ENCODE peak calls at places on chromosomes 5 and 9, in six cellular contexts. Z is mesenchymal stem cell, N is IMR-90, R is H9, H is mesendoderm, V is H1. J is an unnamed sample.

GRCh38 chr9:76585487-76586459 is 126.8 kb downstream of the GCNT1 start:
- DNase-seq in Z (no peak), N (no peak), R (no peak), H (no peak), V (no peak), J (no peak)

GRCh38 chr5:158450761-158451160 is 591.8 kb upstream of the CLINT1 start:
- DNase-seq in Z (peak; percentile 8), N (peak; percentile 50), R (no peak), H (no peak), V (no peak), J (no peak)

GRCh38 chr5:178389031-178389729 is 156.6 kb upstream of the PHYKPL start:
- DNase-seq in Z (no peak), N (no peak), R (no peak), H (no peak), V (no peak), J (no peak)

GRCh38 chr9:124339603-124340146 is 75.6 kb downstream of the PSMB7 start:
- DNase-seq in Z (no peak), N (no peak), R (no peak), H (no peak), V (no peak), J (no peak)

GRCh38 chr5:169592937-169593650 is 9.5 kb downstream of the SPDL1 start:
- DNase-seq in Z (no peak), N (no peak), R (no peak), H (no peak), V (no peak), J (no peak)

GRCh38 chr5:151509231-151509630 is 61.8 kb downstream of the SLC36A1 start:
- DNase-seq in Z (no peak), N (no peak), R (no peak), H (no peak), V (no peak), J (no peak)

GRCh38 chr9:134487066-134487710 is 154.4 kb upstream of the COL5A1 start:
- DNase-seq in Z (no peak), N (no peak), R (no peak), H (no peak), V (no peak), J (no peak)

GRCh38 chr5:40447438-40447837 is 232.3 kb upstream of the PTGER4 start:
- DNase-seq in Z (peak; percentile 7), N (peak; percentile 55), R (no peak), H (no peak), V (no peak), J (no peak)

GRCh38 chr5:172680921-172681320 is 39.9 kb downstream of the NEURL1B start:
- DNase-seq in Z (no peak), N (no peak), R (no peak), H (peak; percentile 36), V (no peak), J (no peak)

GRCh38 chr5:144778546-144778945 is 607.9 kb downstream of the KCTD16 start:
- DNase-seq in Z (no peak), N (peak; percentile 0), R (no peak), H (no peak), V (no peak), J (no peak)
- H3K27ac ChIP-seq in Z (no peak overlapping the region), N (no peak overlapping the region), R (no peak overlapping the region), H (no peak overlapping the region), V (no peak overlapping the region), J (no peak overlapping the region)

DNA sequence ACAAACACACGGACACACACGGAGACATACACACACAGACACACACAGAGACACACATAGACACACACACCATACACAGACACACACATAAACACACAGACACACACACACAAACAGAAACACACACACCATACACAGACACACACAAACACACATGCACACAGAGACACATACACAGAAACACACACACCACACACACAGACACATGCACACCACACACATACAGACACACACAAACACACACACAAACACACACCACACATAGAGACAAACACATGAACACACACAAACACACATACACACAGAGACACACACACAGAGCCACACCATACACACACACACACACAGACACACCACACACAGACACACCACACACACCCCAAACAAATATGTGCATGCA is 152.7 kb upstream of the FOXD4L5 start:
- DNase-seq in Z (no peak), N (no peak), R (no peak), H (no peak), V (no peak), J (no peak)
- H2BK15ac ChIP-seq in Z (no peak overlapping the region), N (no peak overlapping the region), R (no peak overlapping the region), H (no peak overlapping the region), V (no peak overlapping the region), J (no peak overlapping the region)

GRCh38 chr5:140262221-140262620 is 40.7 kb downstream of the PFDN1 start:
- DNase-seq in Z (no peak), N (no peak), R (no peak), H (no peak), V (no peak), J (no peak)
- H3K27ac ChIP-seq in Z (no peak overlapping the region), N (no peak overlapping the region), R (no peak overlapping the region), H (no peak overlapping the region), V (no peak overlapping the region), J (no peak overlapping the region)

GRCh38 chr5:82019342-82020138 is 47.7 kb downstream of the ATG10 start:
- DNase-seq in Z (no peak), N (no peak), R (peak; percentile 31), H (peak; percentile 61), V (no peak), J (no peak)

GRCh38 chr5:82023530-82024095 is 51.8 kb downstream of the ATG10 start:
- DNase-seq in Z (peak; percentile 36), N (peak; percentile 44), R (no peak), H (no peak), V (no peak), J (no peak)

GRCh38 chr5:82018462-82018861 is 46.6 kb downstream of the ATG10 start:
- DNase-seq in Z (peak; percentile 52), N (peak; percentile 19), R (no peak), H (no peak), V (no peak), J (peak; percentile 11)

DNA sequence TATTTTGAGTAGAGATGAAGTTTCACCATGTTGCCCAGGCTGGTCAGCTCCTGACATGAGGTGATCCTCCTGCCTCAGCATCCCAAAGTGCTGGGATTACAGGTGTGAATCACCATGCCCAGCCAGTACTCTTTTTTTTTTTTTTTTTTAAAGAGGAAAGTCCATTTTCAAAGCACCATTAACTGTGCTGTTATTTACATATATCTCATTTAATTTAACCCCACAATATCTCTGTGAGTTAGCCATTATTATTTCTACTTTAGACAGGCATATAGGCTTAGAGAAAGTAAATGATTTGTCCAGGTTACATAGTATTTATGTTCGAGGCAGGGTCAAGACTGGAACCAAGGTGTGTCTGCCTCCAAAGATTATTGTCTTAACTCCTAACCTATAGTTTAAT is 50.7 kb downstream of the ATG10 start:
- DNase-seq in Z (no peak), N (no peak), R (no peak), H (no peak), V (no peak), J (no peak)
- H2BK15ac ChIP-seq in Z (no peak overlapping the region), N (no peak overlapping the region), R (no peak overlapping the region), H (no peak overlapping the region), V (no peak overlapping the region), J (no peak overlapping the region)

GRCh38 chr9:34686732-34687131 is 4.3 kb downstream of the CCL19 start:
- DNase-seq in Z (no peak), N (no peak), R (no peak), H (no peak), V (no peak), J (no peak)
- H3K27ac ChIP-seq in Z (no peak overlapping the region), N (no peak overlapping the region), R (no peak overlapping the region), H (no peak overlapping the region), V (no peak overlapping the region), J (no peak overlapping the region)

GRCh38 chr5:60223342-60223741 is 329.8 kb upstream of the PDE4D start:
- DNase-seq in Z (no peak), N (no peak), R (no peak), H (no peak), V (no peak), J (no peak)
- H2BK15ac ChIP-seq in Z (no peak overlapping the region), N (no peak overlapping the region), R (no peak overlapping the region), H (no peak overlapping the region), V (no peak overlapping the region), J (no peak overlapping the region)

GRCh38 chr9:88732128-88732527 is 197.2 kb downstream of the NXNL2 start:
- DNase-seq in Z (peak; percentile 89), N (peak; percentile 70), R (no peak), H (no peak), V (no peak), J (no peak)
- H3K27ac ChIP-seq in Z (no peak overlapping the region), N (no peak overlapping the region), R (no peak overlapping the region), H (no peak overlapping the region), V (no peak overlapping the region), J (no peak overlapping the region)

DNA sequence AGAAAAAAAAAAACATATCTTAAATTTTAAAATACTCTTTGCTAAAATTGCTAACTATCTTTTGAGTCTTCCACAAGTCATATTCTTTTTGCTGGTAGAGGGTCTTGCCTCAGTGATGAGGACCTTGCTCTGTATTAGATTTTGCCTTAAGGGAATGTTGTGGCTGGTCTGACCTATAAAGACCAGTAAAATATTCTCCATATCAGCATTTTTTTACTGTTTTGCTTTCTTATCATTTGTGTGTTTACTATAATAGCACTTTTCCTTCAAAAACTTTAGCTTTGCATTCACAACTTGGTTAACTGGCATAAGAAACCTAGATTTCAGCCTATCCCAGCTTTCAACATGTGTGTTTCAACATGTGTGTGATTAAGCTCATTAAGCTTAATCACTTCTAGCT is 224.7 kb upstream of the CDH18 start:
- DNase-seq in Z (no peak), N (no peak), R (no peak), H (no peak), V (no peak), J (no peak)
- H2BK15ac ChIP-seq in Z (no peak overlapping the region), N (no peak overlapping the region), R (no peak overlapping the region), H (no peak overlapping the region), V (no peak overlapping the region), J (no peak overlapping the region)

DNA sequence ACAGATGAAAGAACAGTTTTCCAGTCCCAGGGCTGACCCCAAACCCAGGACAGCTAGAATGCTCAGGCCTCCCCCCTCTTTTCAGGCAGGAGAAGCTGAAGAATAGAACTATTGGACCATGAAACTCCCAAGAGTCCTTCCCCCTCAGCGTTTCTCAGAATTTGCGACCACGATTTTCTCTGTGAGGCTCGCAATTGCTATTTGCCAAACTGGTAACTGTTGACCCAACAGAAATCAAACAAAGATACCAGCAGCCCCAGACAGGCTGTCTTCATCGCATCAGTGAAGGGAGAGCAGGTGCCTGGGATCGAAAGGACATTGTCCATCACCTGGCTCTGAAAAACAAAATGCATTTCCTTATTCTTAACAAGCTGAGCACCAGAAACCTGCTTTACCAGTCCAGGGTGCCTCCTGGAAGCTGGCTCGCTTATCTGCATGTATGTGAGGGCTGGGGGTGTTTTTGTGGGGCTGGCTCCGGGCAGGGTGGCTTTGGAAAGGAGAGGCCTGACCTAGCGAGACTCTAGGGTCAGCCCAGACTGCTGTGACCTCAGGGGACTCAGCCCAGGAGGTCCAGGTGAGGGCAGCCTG is 24.6 kb downstream of the WWC1 start:
- DNase-seq in Z (no peak), N (no peak), R (no peak), H (no peak), V (no peak), J (no peak)
- H3K27ac ChIP-seq in Z (no peak overlapping the region), N (peak overlapping the region; percentile 75), R (no peak overlapping the region), H (no peak overlapping the region), V (no peak overlapping the region), J (peak overlapping the region; percentile 50)